ENCODE peak calls at places on chromosome 3, in ten cellular contexts. Y is stimulated activated effector memory CD8-positive, alpha-beta T cell treated with anti-CD3 and anti-CD28 coated beads, Interleukin-12 subunit alpha, Interleukin-12 subunit beta, amount 100 ng/mL, for 72 hours; L is RCC 7860; E is right lobe of liver; G is CD4-positive, alpha-beta T cell; V is stimulated activated CD8-positive, alpha-beta memory T cell treated with anti-CD3 and anti-CD28 coated beads, Interleukin-12 subunit alpha, Interleukin-12 subunit beta, amount 100 ng/mL, for 1 hour; S is fibroblast of mammary gland; Q is T-helper 9 cell; T is GM23338; F is glutamatergic neuron. J is an unnamed sample.

GRCh38 chr3:128456776-128457715 is 9.6 kb downstream of the DNAJB8 start:
- DNase-seq in Y (no peak), L (no peak), E (no peak), G (no peak), V (no peak), S (no peak), Q (no peak), T (peak), F (peak), J (no peak)

GRCh38 chr3:1971780-1972179 is 126.9 kb upstream of the CNTN4 start:
- DNase-seq in Y (no peak), L (no peak), E (no peak), G (no peak), V (no peak), S (peak), Q (no peak), T (no peak), F (no peak), J (no peak)

GRCh38 chr3:127680146-127680661 is 7.5 kb downstream of the ABTB1 start:
- DNase-seq in Y (no peak), L (no peak), E (peak), G (no peak), V (no peak), S (no peak), Q (no peak), T (no peak), F (no peak), J (no peak)

GRCh38 chr3:129312021-129312639 is 33.5 kb downstream of the HMCES start:
- DNase-seq in Y (no peak), L (no peak), E (no peak), G (no peak), V (no peak), S (peak), Q (no peak), T (no peak), F (no peak), J (no peak)

GRCh38 chr3:22245122-22245521 is 494.1 kb upstream of the ZNF385D start:
- DNase-seq in Y (no peak), L (peak), E (no peak), G (no peak), V (no peak), S (peak), Q (no peak), T (no peak), F (no peak), J (no peak)

GRCh38 chr3:139120336-139120971 is 75.8 kb upstream of the PRR23C start:
- DNase-seq in Y (no peak), L (peak), E (no peak), G (no peak), V (no peak), S (peak), Q (no peak), T (no peak), F (no peak), J (peak)

GRCh38 chr3:196419386-196419785 is 12.8 kb downstream of the UBXN7 start:
- DNase-seq in Y (no peak), L (no peak), E (no peak), G (no peak), V (no peak), S (no peak), Q (no peak), T (no peak), F (no peak), J (no peak)

GRCh38 chr3:27905625-27906024 is 183.5 kb upstream of the EOMES start:
- DNase-seq in Y (peak), L (no peak), E (no peak), G (no peak), V (no peak), S (no peak), Q (no peak), T (no peak), F (no peak), J (no peak)

GRCh38 chr3:46858456-46858855 is 4.8 kb downstream of the MYL3 start:
- DNase-seq in Y (no peak), L (no peak), E (no peak), G (no peak), V (no peak), S (no peak), Q (no peak), T (no peak), F (no peak), J (no peak)

J was measured in HCT116.